ENCODE peak calls at places on chromosomes 4 and X, in four cellular contexts. D is hepatocyte, K is Caco-2, A is tibial artery. E is an unnamed sample.

GRCh38 chr4:112082954-112083586 is 62.2 kb upstream of the FAM241A start:
- DNase-seq in D (peak), A (no peak), K (peak), E (no peak)

GRCh38 chr4:129344058-129344457 is 248.1 kb downstream of the C4orf33 start:
- DNase-seq in K (peak), A (no peak), D (peak), E (no peak)

GRCh38 chr4:40321671-40322131 is 13.4 kb upstream of the CHRNA9 start:
- DNase-seq in D (no peak), K (no peak), A (no peak), E (no peak)

GRCh38 chr4:74206088-74206826 is 48.3 kb downstream of the MTHFD2L start:
- DNase-seq in D (peak), K (peak), A (no peak), E (no peak)

GRCh38 chr4:137106733-137107132 is 425.6 kb downstream of the PCDH18 start:
- DNase-seq in A (no peak), D (no peak), K (no peak), E (no peak)

GRCh38 chr4:82721819-82722423 is 76.7 kb downstream of the SCD5 start:
- DNase-seq in A (no peak), D (peak), K (peak), E (no peak)

GRCh38 chrX:119375561-119375960 is 23.6 kb upstream of the SLC25A43 start:
- DNase-seq in K (no peak), D (no peak), A (no peak), E (no peak)

GRCh38 chr4:39383690-39384089 is 17.5 kb upstream of the RFC1 start:
- DNase-seq in K (peak), D (no peak), A (no peak), E (no peak)

GRCh38 chrX:47568656-47569295 is 7.8 kb downstream of the ARAF start:
- DNase-seq in D (no peak), K (peak), A (no peak), E (no peak)

GRCh38 chrX:154804957-154805695 is at the start of gene MPP1:
- DNase-seq in A (peak), K (peak), D (peak), E (peak)

GRCh38 chr4:110621839-110622751 is 782 bp downstream of the PITX2 start:
- DNase-seq in D (no peak), A (no peak), K (peak), E (peak)

GRCh38 chr4:158821228-158822009 is 52.6 kb downstream of the FNIP2 start:
- DNase-seq in A (no peak), D (no peak), K (no peak), E (no peak)

GRCh38 chr4:8846864-8847263 is 24.8 kb downstream of the HMX1 start:
- DNase-seq in A (peak), K (no peak), D (no peak), E (peak)

GRCh38 chr4:81601270-81601694 is 129.6 kb upstream of the RASGEF1B start:
- DNase-seq in A (no peak), K (peak), D (peak), E (no peak)

GRCh38 chrX:147913570-147913969 is 1.9 kb downstream of the FMR1 start:
- DNase-seq in A (no peak), K (no peak), D (no peak), E (no peak)

GRCh38 chrX:147914609-147915008 is 2.9 kb downstream of the FMR1 start:
- DNase-seq in A (no peak), D (no peak), K (no peak), E (no peak)

GRCh38 chrX:147910607-147911006 is 1.1 kb upstream of the FMR1 start:
- DNase-seq in K (no peak), D (no peak), A (no peak), E (no peak)

GRCh38 chrX:147911192-147912022 is at the start of gene FMR1:
- DNase-seq in K (peak), D (peak), A (peak), E (peak)

GRCh38 chrX:147912093-147912801 is 528 bp downstream of the FMR1 start:
- DNase-seq in A (peak), K (peak), D (peak), E (peak)
- TF ChIP-seq CTCF in A (no peak), K (no peak), D (no peak), E (no peak)

GRCh38 chr4:88573995-88574394 is 18.3 kb upstream of the HERC3 start:
- DNase-seq in A (no peak), K (peak), D (no peak), E (no peak)
- TF ChIP-seq CTCF in A (peak), K (no peak), D (peak), E (no peak)

DNA sequence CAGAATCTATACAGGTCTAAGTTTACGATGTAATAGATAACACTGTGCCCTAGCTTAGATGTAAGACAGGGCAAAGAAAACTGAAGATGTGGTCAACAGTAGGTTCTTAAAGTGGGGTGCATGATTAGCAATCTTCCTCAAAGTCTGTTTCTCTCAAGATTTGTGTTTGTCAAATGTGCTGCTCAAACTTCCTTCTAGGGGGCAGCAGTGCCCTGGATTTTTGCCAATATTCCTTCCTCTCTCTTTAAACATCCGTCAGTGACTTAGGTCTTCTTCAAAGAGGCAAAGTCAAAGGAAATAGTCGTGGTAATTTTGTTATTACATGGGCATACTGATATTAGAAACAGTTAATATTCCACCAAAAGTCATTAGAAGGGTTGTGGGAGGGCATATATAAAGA is 4.2 kb upstream of the PDHA2 start:
- DNase-seq in A (no peak), D (peak), K (peak), E (no peak)
- TF ChIP-seq CTCF in A (no peak), D (peak), K (peak), E (no peak)

DNA sequence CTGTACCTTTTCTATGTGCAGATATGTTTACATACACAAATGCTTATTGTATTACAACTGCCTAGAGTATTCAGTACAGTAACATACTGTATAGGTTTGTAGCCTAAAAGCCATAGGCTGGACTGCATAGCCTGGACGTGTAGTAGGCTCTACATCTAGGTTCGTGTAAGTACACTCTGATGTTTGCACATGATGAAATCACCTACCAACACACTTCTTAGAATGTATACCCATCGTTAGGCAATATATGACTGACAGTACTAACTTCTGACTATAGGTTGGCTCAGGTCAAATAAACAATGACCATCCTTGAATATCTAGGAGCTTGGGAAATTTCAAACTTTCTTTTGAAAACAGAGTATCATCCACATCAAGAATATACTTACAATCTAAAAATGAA is 139.0 kb downstream of the CORIN start:
- DNase-seq in D (no peak), K (peak), A (no peak), E (no peak)
- TF ChIP-seq CTCF in D (no peak), K (no peak), A (no peak), E (no peak)

GRCh38 chrX:24515447-24515846 is 50.4 kb downstream of the PDK3 start:
- DNase-seq in D (peak), K (peak), A (no peak), E (no peak)
- TF ChIP-seq CTCF in D (peak), K (peak), A (no peak), E (no peak)

E was measured in left lung.